ENCODE peak calls at places on chromosomes 3 and 15, in eight cellular contexts. One of them, this sample, is unnamed. For H3K4me1, the result is how much of the 10 kb centered on the place peaks cover.

GRCh38 chr15:43086551-43086950 is 19.3 kb downstream of the UBR1 start:
- DNase-seq in psoas muscle: no peak
- DNase-seq in tibial nerve: no peak
- DNase-seq in spleen: no peak
- DNase-seq in stomach: no peak
- DNase-seq in CD8-positive, alpha-beta memory T cell: no peak
- DNase-seq in thyroid gland: no peak
- DNase-seq in vagina: no peak
- DNase-seq in this sample: no peak

GRCh38 chr15:80250614-80251504 is 1.2 kb downstream of the CTXND1 start:
- DNase-seq in tibial nerve: no peak
- DNase-seq in psoas muscle: no peak
- DNase-seq in thyroid gland: no peak
- DNase-seq in spleen: no peak
- DNase-seq in CD8-positive, alpha-beta memory T cell: no peak
- DNase-seq in vagina: no peak
- DNase-seq in stomach: no peak
- DNase-seq in this sample: no peak

GRCh38 chr3:63872135-63872924 is 8.7 kb downstream of the ATXN7 start:
- DNase-seq in psoas muscle: no peak
- DNase-seq in CD8-positive, alpha-beta memory T cell: no peak
- DNase-seq in tibial nerve: no peak
- DNase-seq in thyroid gland: no peak
- DNase-seq in spleen: no peak
- DNase-seq in vagina: no peak
- DNase-seq in stomach: no peak
- DNase-seq in this sample: no peak

GRCh38 chr15:31606261-31606669 is 279.6 kb downstream of the KLF13 start:
- DNase-seq in CD8-positive, alpha-beta memory T cell: no peak
- DNase-seq in thyroid gland: no peak
- DNase-seq in stomach: no peak
- DNase-seq in spleen: no peak
- DNase-seq in tibial nerve: no peak
- DNase-seq in psoas muscle: no peak
- DNase-seq in vagina: no peak
- DNase-seq in this sample: no peak

GRCh38 chr3:72137865-72138861 is 353.2 kb upstream of the PROK2 start:
- DNase-seq in psoas muscle: no peak
- DNase-seq in vagina: no peak
- DNase-seq in tibial nerve: no peak
- DNase-seq in spleen: no peak
- DNase-seq in stomach: no peak
- DNase-seq in CD8-positive, alpha-beta memory T cell: no peak
- DNase-seq in thyroid gland: no peak
- DNase-seq in this sample: no peak

GRCh38 chr3:139322346-139322745 is 21.5 kb upstream of the MRPS22 start:
- DNase-seq in CD8-positive, alpha-beta memory T cell: no peak
- DNase-seq in psoas muscle: no peak
- DNase-seq in stomach: no peak
- DNase-seq in thyroid gland: no peak
- DNase-seq in vagina: no peak
- DNase-seq in tibial nerve: no peak
- DNase-seq in spleen: no peak
- DNase-seq in this sample: no peak

GRCh38 chr3:163983948-163984347 is 1094.3 kb downstream of the SI start:
- DNase-seq in spleen: no peak
- DNase-seq in CD8-positive, alpha-beta memory T cell: no peak
- DNase-seq in stomach: no peak
- DNase-seq in vagina: no peak
- DNase-seq in thyroid gland: no peak
- DNase-seq in tibial nerve: no peak
- DNase-seq in psoas muscle: no peak
- DNase-seq in this sample: no peak

GRCh38 chr15:59398220-59398619 is 25.5 kb upstream of the MYO1E start:
- DNase-seq in tibial nerve: no peak
- DNase-seq in spleen: no peak
- DNase-seq in stomach: no peak
- DNase-seq in thyroid gland: no peak
- DNase-seq in vagina: no peak
- DNase-seq in CD8-positive, alpha-beta memory T cell: no peak
- DNase-seq in psoas muscle: no peak
- DNase-seq in this sample: no peak

GRCh38 chr3:64878372-64878771 is 190.6 kb upstream of the ADAMTS9 start:
- DNase-seq in thyroid gland: no peak
- DNase-seq in tibial nerve: no peak
- DNase-seq in vagina: no peak
- DNase-seq in stomach: no peak
- DNase-seq in psoas muscle: no peak
- DNase-seq in spleen: no peak
- DNase-seq in CD8-positive, alpha-beta memory T cell: no peak
- DNase-seq in this sample: no peak

GRCh38 chr3:126476166-126476975 is 680 bp upstream of the ZXDC start:
- DNase-seq in CD8-positive, alpha-beta memory T cell: no peak
- DNase-seq in tibial nerve: peak
- DNase-seq in thyroid gland: peak
- DNase-seq in spleen: peak
- DNase-seq in vagina: peak
- DNase-seq in psoas muscle: peak
- DNase-seq in stomach: peak
- DNase-seq in this sample: no peak

GRCh38 chr3:128917291-128917690 is 37.9 kb downstream of the ACAD9 start:
- DNase-seq in psoas muscle: no peak
- DNase-seq in vagina: no peak
- DNase-seq in tibial nerve: no peak
- DNase-seq in spleen: no peak
- DNase-seq in stomach: no peak
- DNase-seq in thyroid gland: no peak
- DNase-seq in CD8-positive, alpha-beta memory T cell: no peak
- DNase-seq in this sample: no peak

GRCh38 chr3:111621535-111621934 is 26.4 kb upstream of the ZBED2 start:
- DNase-seq in stomach: no peak
- DNase-seq in vagina: no peak
- DNase-seq in CD8-positive, alpha-beta memory T cell: no peak
- DNase-seq in tibial nerve: no peak
- DNase-seq in spleen: no peak
- DNase-seq in psoas muscle: no peak
- DNase-seq in thyroid gland: no peak
- DNase-seq in this sample: no peak

GRCh38 chr3:20857636-20858035 is 671.6 kb upstream of the SGO1 start:
- DNase-seq in vagina: no peak
- DNase-seq in thyroid gland: no peak
- DNase-seq in CD8-positive, alpha-beta memory T cell: no peak
- DNase-seq in tibial nerve: no peak
- DNase-seq in stomach: no peak
- DNase-seq in psoas muscle: no peak
- DNase-seq in spleen: no peak
- DNase-seq in this sample: no peak

GRCh38 chr3:131396170-131396569 is 14.6 kb downstream of the NUDT16 start:
- DNase-seq in stomach: no peak
- DNase-seq in tibial nerve: peak
- DNase-seq in spleen: no peak
- DNase-seq in thyroid gland: no peak
- DNase-seq in CD8-positive, alpha-beta memory T cell: no peak
- DNase-seq in vagina: no peak
- DNase-seq in psoas muscle: peak
- DNase-seq in this sample: no peak

DNA sequence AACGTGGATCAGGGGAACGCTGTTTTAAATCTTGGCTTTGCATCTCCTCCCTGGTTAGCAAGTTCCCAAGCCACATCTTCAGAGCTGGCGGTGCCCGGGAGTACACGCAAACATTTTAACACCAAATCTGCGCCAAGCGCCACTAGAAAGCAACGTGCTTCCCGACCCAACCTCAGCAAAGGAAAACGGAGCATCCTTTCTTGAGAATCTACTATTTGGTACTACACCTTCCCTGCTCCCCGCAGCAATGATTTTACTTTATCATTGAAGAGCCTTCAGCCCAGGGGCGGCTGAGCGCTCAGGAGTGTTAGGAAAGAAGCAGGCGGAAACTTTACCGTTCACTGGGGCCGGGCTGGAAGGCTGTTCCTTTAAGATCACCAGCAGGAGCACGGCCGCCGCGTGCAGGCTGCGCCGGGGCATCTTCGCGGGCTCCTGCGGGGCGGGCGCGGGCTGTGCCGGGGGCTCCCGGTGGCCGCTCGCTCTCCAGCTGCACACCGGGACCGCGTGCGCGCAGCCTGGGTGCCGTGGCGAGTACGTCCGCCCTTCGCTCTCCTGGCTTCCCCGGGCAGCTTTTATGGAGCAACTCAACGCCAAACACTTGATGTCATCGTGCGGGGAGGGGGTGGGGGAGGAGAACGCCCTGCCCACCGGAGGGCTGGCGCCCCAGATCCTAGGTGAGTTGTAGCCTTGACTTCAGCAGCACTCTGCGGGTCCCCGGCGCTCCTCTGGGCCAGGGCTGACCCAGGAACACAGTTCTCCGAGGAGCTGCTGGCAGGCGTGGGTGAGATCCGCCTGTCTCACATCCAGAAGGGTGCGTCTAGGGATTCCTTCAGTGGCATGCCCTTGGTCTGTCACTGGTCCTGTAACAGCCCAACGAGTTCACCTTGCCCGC is at the start of gene CA12:
- DNase-seq in spleen: peak
- DNase-seq in thyroid gland: peak
- DNase-seq in CD8-positive, alpha-beta memory T cell: no peak
- DNase-seq in vagina: no peak
- DNase-seq in tibial nerve: no peak
- DNase-seq in psoas muscle: peak
- DNase-seq in stomach: peak
- DNase-seq in this sample: no peak
- H3K4me3 ChIP-seq in spleen: peak
- H3K4me3 ChIP-seq in thyroid gland: peak
- H3K4me3 ChIP-seq in CD8-positive, alpha-beta memory T cell: no peak
- H3K4me3 ChIP-seq in vagina: peak
- H3K4me3 ChIP-seq in tibial nerve: peak
- H3K4me3 ChIP-seq in psoas muscle: peak
- H3K4me3 ChIP-seq in stomach: peak
- H3K4me3 ChIP-seq in this sample: peak

GRCh38 chr3:11247362-11247761 is 24.8 kb upstream of the ATG7 start:
- DNase-seq in thyroid gland: no peak
- DNase-seq in CD8-positive, alpha-beta memory T cell: no peak
- DNase-seq in tibial nerve: no peak
- DNase-seq in vagina: no peak
- DNase-seq in stomach: no peak
- DNase-seq in psoas muscle: no peak
- DNase-seq in spleen: no peak
- DNase-seq in this sample: no peak

GRCh38 chr3:11250902-11251806 is 21.0 kb upstream of the ATG7 start:
- DNase-seq in CD8-positive, alpha-beta memory T cell: no peak
- DNase-seq in spleen: no peak
- DNase-seq in psoas muscle: no peak
- DNase-seq in stomach: no peak
- DNase-seq in vagina: no peak
- DNase-seq in thyroid gland: no peak
- DNase-seq in tibial nerve: no peak
- DNase-seq in this sample: no peak

GRCh38 chr3:11248596-11248995 is 23.6 kb upstream of the ATG7 start:
- DNase-seq in psoas muscle: no peak
- DNase-seq in tibial nerve: no peak
- DNase-seq in vagina: no peak
- DNase-seq in spleen: no peak
- DNase-seq in thyroid gland: no peak
- DNase-seq in CD8-positive, alpha-beta memory T cell: no peak
- DNase-seq in stomach: no peak
- DNase-seq in this sample: no peak

GRCh38 chr3:11254876-11255275 is 17.3 kb upstream of the ATG7 start:
- DNase-seq in thyroid gland: no peak
- DNase-seq in spleen: no peak
- DNase-seq in vagina: no peak
- DNase-seq in tibial nerve: no peak
- DNase-seq in psoas muscle: no peak
- DNase-seq in stomach: no peak
- DNase-seq in CD8-positive, alpha-beta memory T cell: no peak
- DNase-seq in this sample: no peak

GRCh38 chr3:11251807-11252176 is 20.4 kb upstream of the ATG7 start:
- DNase-seq in stomach: no peak
- DNase-seq in vagina: no peak
- DNase-seq in thyroid gland: no peak
- DNase-seq in psoas muscle: no peak
- DNase-seq in tibial nerve: no peak
- DNase-seq in CD8-positive, alpha-beta memory T cell: no peak
- DNase-seq in spleen: no peak
- DNase-seq in this sample: no peak
- H3K27ac ChIP-seq in stomach: no peak
- H3K27ac ChIP-seq in vagina: no peak
- H3K27ac ChIP-seq in thyroid gland: no peak
- H3K27ac ChIP-seq in psoas muscle: no peak
- H3K27ac ChIP-seq in tibial nerve: no peak
- H3K27ac ChIP-seq in CD8-positive, alpha-beta memory T cell: no peak
- H3K27ac ChIP-seq in spleen: no peak
- H3K27ac ChIP-seq in this sample: peak

DNA sequence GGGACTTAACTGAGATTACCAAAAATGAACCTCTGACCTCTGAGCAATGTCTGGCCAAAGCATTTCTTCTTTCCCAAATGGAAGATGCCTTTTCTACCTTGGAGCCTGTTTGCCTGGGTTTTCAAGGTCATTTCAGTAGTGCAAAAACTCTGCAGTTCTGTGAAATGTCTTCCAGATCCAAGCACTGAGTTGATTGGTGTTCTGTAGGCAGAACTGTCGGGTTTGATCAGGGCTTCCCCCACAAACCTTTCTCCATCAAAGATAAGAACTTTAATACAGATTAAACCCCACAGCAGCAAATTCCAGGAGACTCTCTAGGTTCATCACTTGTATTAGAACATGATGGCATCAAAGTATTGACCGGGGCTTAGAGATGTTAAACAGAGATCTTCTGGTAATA is 192.7 kb upstream of the TOPAZ1 start:
- DNase-seq in vagina: no peak
- DNase-seq in tibial nerve: no peak
- DNase-seq in spleen: no peak
- DNase-seq in thyroid gland: no peak
- DNase-seq in CD8-positive, alpha-beta memory T cell: no peak
- DNase-seq in psoas muscle: no peak
- DNase-seq in stomach: no peak
- DNase-seq in this sample: no peak
- H3K4me1 ChIP-seq in vagina: under half
- H3K4me1 ChIP-seq in tibial nerve: under half
- H3K4me1 ChIP-seq in spleen: under half
- H3K4me1 ChIP-seq in thyroid gland: half or more
- H3K4me1 ChIP-seq in CD8-positive, alpha-beta memory T cell: under half
- H3K4me1 ChIP-seq in psoas muscle: under half
- H3K4me1 ChIP-seq in stomach: under half
- H3K4me1 ChIP-seq in this sample: under half

GRCh38 chr15:90883971-90884718 is at the start of gene FES:
- DNase-seq in tibial nerve: peak
- DNase-seq in CD8-positive, alpha-beta memory T cell: no peak
- DNase-seq in thyroid gland: peak
- DNase-seq in stomach: peak
- DNase-seq in psoas muscle: peak
- DNase-seq in spleen: peak
- DNase-seq in vagina: no peak
- DNase-seq in this sample: no peak
- H3K4me3 ChIP-seq in tibial nerve: peak
- H3K4me3 ChIP-seq in CD8-positive, alpha-beta memory T cell: no peak
- H3K4me3 ChIP-seq in thyroid gland: peak
- H3K4me3 ChIP-seq in stomach: peak
- H3K4me3 ChIP-seq in psoas muscle: peak
- H3K4me3 ChIP-seq in spleen: peak
- H3K4me3 ChIP-seq in vagina: peak
- H3K4me3 ChIP-seq in this sample: no peak

This sample was measured in effector memory CD4-positive, alpha-beta T cell.